ENCODE peak calls at places on chromosomes 5 and 9, in eight cellular contexts. C, R, B, F, K, X, H and T are unnamed samples.

GRCh38 chr5:59799668-59800374 is 93.7 kb downstream of the PDE4D start:
- DNase-seq in C (no peak), R (peak; percentile 84), B (no peak), F (no peak), K (no peak), X (no peak), H (peak; percentile 57), T (peak; percentile 9)

GRCh38 chr5:62935660-62936059 is 357.0 kb downstream of the LRRC70 start:
- DNase-seq in C (no peak), R (no peak), B (no peak), F (no peak), K (no peak), X (no peak), H (no peak), T (no peak)

GRCh38 chr5:72152506-72152905 is 45.2 kb downstream of the MAP1B start:
- DNase-seq in C (no peak), R (no peak), B (no peak), F (no peak), K (no peak), X (no peak), H (peak; percentile 59), T (no peak)

GRCh38 chr5:110590187-110590586 is 136.3 kb downstream of the TMEM232 start:
- DNase-seq in C (no peak), R (peak; percentile 50), B (no peak), F (no peak), K (no peak), X (no peak), H (peak; percentile 10), T (no peak)

GRCh38 chr9:76927540-76928240 is 21.8 kb upstream of the PRUNE2 start:
- DNase-seq in C (no peak), R (no peak), B (no peak), F (no peak), K (no peak), X (no peak), H (peak; percentile 31), T (no peak)

GRCh38 chr5:66596791-66597757 is 881 bp downstream of the MAST4 start:
- DNase-seq in C (peak; percentile 75), R (peak; percentile 53), B (no peak), F (no peak), K (no peak), X (peak; percentile 41), H (no peak), T (no peak)

GRCh38 chr5:108521841-108522506 is 140.1 kb upstream of the FBXL17 start:
- DNase-seq in C (no peak), R (peak; percentile 87), B (no peak), F (no peak), K (no peak), X (peak; percentile 14), H (peak; percentile 72), T (no peak)

GRCh38 chr5:429453-430188 is 13.4 kb upstream of the EXOC3 start:
- DNase-seq in C (peak; percentile 73), R (peak; percentile 42), B (no peak), F (no peak), K (no peak), X (no peak), H (peak; percentile 62), T (no peak)

GRCh38 chr5:105924366-105924765 is 1746.4 kb downstream of the EFNA5 start:
- DNase-seq in C (no peak), R (peak; percentile 78), B (no peak), F (no peak), K (no peak), X (no peak), H (peak; percentile 81), T (no peak)

GRCh38 chr5:139849501-139849900 is 53.9 kb downstream of the PSD2 start:
- DNase-seq in C (no peak), R (no peak), B (no peak), F (no peak), K (no peak), X (no peak), H (no peak), T (no peak)

GRCh38 chr9:69976165-69976564 is 67.5 kb upstream of the MAMDC2 start:
- DNase-seq in C (no peak), R (peak; percentile 65), B (no peak), F (no peak), K (no peak), X (no peak), H (peak; percentile 97), T (no peak)

GRCh38 chr9:33202552-33203300 is 35.6 kb upstream of the B4GALT1 start:
- DNase-seq in C (peak; percentile 81), R (peak; percentile 37), B (no peak), F (no peak), K (no peak), X (no peak), H (peak; percentile 69), T (no peak)

GRCh38 chr9:23825700-23826099 is 340 bp downstream of the ELAVL2 start:
- DNase-seq in C (no peak), R (peak; percentile 33), B (no peak), F (no peak), K (no peak), X (no peak), H (no peak), T (no peak)

GRCh38 chr9:118650407-118650806 is 718.8 kb downstream of the BRINP1 start:
- DNase-seq in C (no peak), R (no peak), B (no peak), F (no peak), K (no peak), X (no peak), H (no peak), T (no peak)

GRCh38 chr5:68653471-68653870 is 437.9 kb downstream of the PIK3R1 start:
- DNase-seq in C (no peak), R (no peak), B (no peak), F (no peak), K (no peak), X (no peak), H (no peak), T (no peak)

GRCh38 chr5:71922584-71923106 is 184.6 kb upstream of the MAP1B start:
- DNase-seq in C (no peak), R (peak; percentile 46), B (no peak), F (no peak), K (no peak), X (no peak), H (peak; percentile 64), T (no peak)

GRCh38 chr5:154214236-154215106 is 23.9 kb downstream of the GALNT10 start:
- DNase-seq in C (no peak), R (peak; percentile 81), B (no peak), F (no peak), K (no peak), X (no peak), H (peak; percentile 80), T (no peak)

GRCh38 chr9:81268048-81268447 is 421.3 kb downstream of the TLE1 start:
- DNase-seq in C (no peak), R (peak; percentile 17), B (no peak), F (no peak), K (no peak), X (no peak), H (peak; percentile 89), T (no peak)

GRCh38 chr5:180197016-180197702 is 11.9 kb downstream of the RASGEF1C start:
- DNase-seq in C (peak; percentile 42), R (no peak), B (no peak), F (no peak), K (no peak), X (no peak), H (no peak), T (no peak)

GRCh38 chr9:69264526-69264925 is 60.5 kb upstream of the ENTREP1 start:
- DNase-seq in C (no peak), R (no peak), B (no peak), F (no peak), K (no peak), X (no peak), H (no peak), T (no peak)

GRCh38 chr5:12023614-12024241 is 119.5 kb upstream of the CTNND2 start:
- DNase-seq in C (no peak), R (peak; percentile 59), B (no peak), F (no peak), K (no peak), X (no peak), H (peak; percentile 27), T (no peak)

GRCh38 chr9:33233659-33234335 is 6.2 kb upstream of the SPINK4 start:
- DNase-seq in C (no peak), R (peak; percentile 76), B (no peak), F (no peak), K (no peak), X (no peak), H (peak; percentile 99), T (no peak)